ENCODE peak calls at places on chromosome 11, in four cellular contexts. W is hepatocyte, J is spleen, H is body of pancreas. L is an unnamed sample.

GRCh38 chr11:74185695-74186094 is 14.6 kb downstream of the PPME1 start:
- DNase-seq in W (peak), J (no peak), H (no peak), L (no peak)

GRCh38 chr11:126140932-126141291 is 70.5 kb downstream of the RPUSD4 start:
- DNase-seq in W (peak), J (peak), H (peak), L (no peak)

GRCh38 chr11:84720706-84721402 is 906.3 kb downstream of the DLG2 start:
- DNase-seq in W (peak), J (peak), H (peak), L (no peak)

GRCh38 chr11:29448246-29448877 is 568.5 kb downstream of the KCNA4 start:
- DNase-seq in W (peak), J (no peak), H (no peak), L (peak)

GRCh38 chr11:2590131-2590950 is 109.5 kb downstream of the KCNQ1OT1 start:
- DNase-seq in W (no peak), J (peak), H (no peak), L (no peak)

GRCh38 chr11:70176940-70177689 is 26.0 kb upstream of the FADD start:
- DNase-seq in W (no peak), J (peak), H (peak), L (peak)

GRCh38 chr11:72752088-72752914 is at the start of gene ARAP1:
- DNase-seq in W (peak), J (peak), H (peak), L (peak)

GRCh38 chr11:69383946-69384547 is 90.1 kb downstream of the MYEOV start:
- DNase-seq in W (no peak), J (peak), H (no peak), L (no peak)

GRCh38 chr11:35047179-35047578 is 91.8 kb upstream of the CD44 start:
- DNase-seq in W (no peak), J (no peak), H (no peak), L (no peak)

GRCh38 chr11:61069427-61069826 is 32.9 kb upstream of the CD5 start:
- DNase-seq in W (no peak), J (no peak), H (no peak), L (no peak)

GRCh38 chr11:71971676-71972075 is 27.0 kb upstream of the IL18BP start:
- DNase-seq in W (no peak), J (no peak), H (no peak), L (no peak)

GRCh38 chr11:119764108-119764874 is 35.3 kb upstream of the NECTIN1 start:
- DNase-seq in W (peak), J (peak), H (peak), L (no peak)

GRCh38 chr11:45332486-45332934 is 46.4 kb upstream of the SYT13 start:
- DNase-seq in W (peak), J (no peak), H (peak), L (peak)

GRCh38 chr11:132430352-132431091 is 1060.1 kb downstream of the NTM start:
- DNase-seq in W (no peak), J (no peak), H (no peak), L (no peak)

GRCh38 chr11:33043221-33043833 is 4.0 kb downstream of the TCP11L1 start:
- DNase-seq in W (no peak), J (no peak), H (no peak), L (no peak)

GRCh38 chr11:71212871-71213559 is 39.4 kb downstream of the SHANK2 start:
- DNase-seq in W (peak), J (peak), H (no peak), L (peak)

GRCh38 chr11:134226806-134227325 is 2.4 kb downstream of the VPS26B start:
- DNase-seq in W (no peak), J (no peak), H (no peak), L (no peak)

GRCh38 chr11:129694538-129694937 is 121.1 kb upstream of the TMEM45B start:
- DNase-seq in W (no peak), J (no peak), H (no peak), L (peak)

GRCh38 chr11:11382858-11383532 is 29.9 kb upstream of the CSNK2A3 start:
- DNase-seq in W (no peak), J (no peak), H (no peak), L (no peak)

GRCh38 chr11:105297463-105297862 is 157.9 kb upstream of the CARD18 start:
- DNase-seq in W (no peak), J (no peak), H (no peak), L (no peak)

GRCh38 chr11:99376463-99376862 is 355.7 kb downstream of the CNTN5 start:
- DNase-seq in W (no peak), J (no peak), H (no peak), L (no peak)

GRCh38 chr11:10893713-10894112 is 35.9 kb upstream of the ZBED5 start:
- DNase-seq in W (peak), J (no peak), H (no peak), L (no peak)

GRCh38 chr11:101848262-101848661 is 66.5 kb upstream of the CEP126 start:
- DNase-seq in W (peak), J (no peak), H (no peak), L (peak)

GRCh38 chr11:102446606-102447005 is 6.0 kb downstream of the TMEM123 start:
- DNase-seq in W (no peak), J (no peak), H (no peak), L (no peak)

GRCh38 chr11:121099885-121100284 is 1.2 kb upstream of the TECTA start:
- DNase-seq in W (no peak), J (no peak), H (no peak), L (no peak)

GRCh38 chr11:124798991-124799383 is 1.2 kb downstream of the MSANTD2 start:
- DNase-seq in W (peak), J (no peak), H (no peak), L (no peak)

GRCh38 chr11:118679483-118679882 is at the start of gene TREH:
- DNase-seq in W (peak), J (peak), H (peak), L (no peak)

GRCh38 chr11:128865490-128865889 is 1.6 kb downstream of the KCNJ1 start:
- DNase-seq in W (no peak), J (no peak), H (no peak), L (no peak)

GRCh38 chr11:31826530-31827438 is 15.7 kb upstream of the PAX6 start:
- DNase-seq in W (no peak), J (no peak), H (no peak), L (no peak)

GRCh38 chr11:32396991-32397390 is 38.3 kb downstream of the WT1 start:
- DNase-seq in W (no peak), J (no peak), H (no peak), L (no peak)

GRCh38 chr11:71120346-71120963 is 131.9 kb downstream of the SHANK2 start:
- DNase-seq in W (peak), J (peak), H (peak), L (peak)

GRCh38 chr11:134576721-134577171 is 164.7 kb upstream of the B3GAT1 start:
- DNase-seq in W (no peak), J (no peak), H (no peak), L (no peak)

GRCh38 chr11:47443028-47443700 is 5.8 kb downstream of the RAPSN start:
- DNase-seq in W (no peak), J (no peak), H (no peak), L (no peak)

GRCh38 chr11:2927851-2928604 is 1.2 kb downstream of the PHLDA2 start:
- DNase-seq in W (no peak), J (peak), H (no peak), L (no peak)

GRCh38 chr11:88352139-88352538 is 14.6 kb upstream of the CTSC start:
- DNase-seq in W (peak), J (no peak), H (peak), L (no peak)

L was measured in Karpas-422.